ENCODE peak calls at places on chromosome 3, in six cellular contexts. U is psoas muscle, S is fibroblast of the aortic adventitia, Z is hepatocyte, Y is uterus, F is fibroblast of lung. I is an unnamed sample.

GRCh38 chr3:190038050-190038631 is 82.6 kb downstream of the P3H2 start:
- DNase-seq in Y (no peak), F (peak), U (peak), S (peak), Z (peak), I (no peak)

GRCh38 chr3:24496529-24497482 is 2.2 kb upstream of the THRB start:
- DNase-seq in Z (peak), Y (peak), F (peak), U (peak), S (peak), I (peak)

GRCh38 chr3:84820906-84821305 is 137.9 kb upstream of the CADM2 start:
- DNase-seq in Y (no peak), U (no peak), S (no peak), F (no peak), Z (no peak), I (no peak)

GRCh38 chr3:107542665-107543064 is 19.9 kb downstream of the BBX start:
- DNase-seq in S (no peak), U (no peak), F (no peak), Z (no peak), Y (no peak), I (no peak)

GRCh38 chr3:119084371-119085069 is 49.9 kb upstream of the IGSF11 start:
- DNase-seq in U (no peak), S (no peak), Y (no peak), Z (peak), F (no peak), I (no peak)

GRCh38 chr3:194058189-194058571 is 77.8 kb upstream of the HES1 start:
- DNase-seq in S (peak), Y (peak), U (peak), Z (peak), F (peak), I (peak)

GRCh38 chr3:33636125-33636855 is 81.8 kb downstream of the CLASP2 start:
- DNase-seq in S (peak), Z (peak), U (no peak), F (peak), Y (no peak), I (no peak)

GRCh38 chr3:129908417-129908816 is 14.9 kb upstream of the TMCC1 start:
- DNase-seq in S (no peak), Z (peak), F (peak), U (no peak), Y (no peak), I (no peak)

GRCh38 chr3:13280122-13280790 is 139.9 kb downstream of the NUP210 start:
- DNase-seq in Y (no peak), S (no peak), F (no peak), U (no peak), Z (no peak), I (no peak)

GRCh38 chr3:156547637-156548036 is 7.3 kb downstream of the SSR3 start:
- DNase-seq in U (no peak), F (peak), S (peak), Z (no peak), Y (no peak), I (no peak)

GRCh38 chr3:107128942-107129341 is 248.3 kb upstream of the CCDC54 start:
- DNase-seq in Y (no peak), F (no peak), U (no peak), Z (no peak), S (no peak), I (no peak)

GRCh38 chr3:48367201-48367600 is 4.8 kb upstream of the FBXW12 start:
- DNase-seq in Y (no peak), F (no peak), U (no peak), S (no peak), Z (no peak), I (no peak)

GRCh38 chr3:189914799-189915198 is 205.9 kb downstream of the P3H2 start:
- DNase-seq in U (no peak), Z (no peak), S (peak), F (peak), Y (no peak), I (no peak)

GRCh38 chr3:188948658-188949400 is 222.9 kb upstream of the TPRG1 start:
- DNase-seq in S (peak), Z (peak), U (no peak), F (peak), Y (peak), I (no peak)

GRCh38 chr3:146813496-146813895 is 208.3 kb upstream of the PLSCR5 start:
- DNase-seq in U (no peak), Z (no peak), S (peak), Y (no peak), F (peak), I (no peak)

GRCh38 chr3:187025254-187025655 is 94.9 kb downstream of the ST6GAL1 start:
- DNase-seq in S (no peak), U (no peak), F (no peak), Y (no peak), Z (no peak), I (no peak)

GRCh38 chr3:114441386-114441785 is 147.6 kb downstream of the TIGIT start:
- DNase-seq in F (no peak), Y (no peak), S (no peak), Z (no peak), U (no peak), I (no peak)

GRCh38 chr3:33062814-33063346 is 34.1 kb downstream of the GLB1 start:
- DNase-seq in F (no peak), Z (no peak), U (no peak), Y (no peak), S (no peak), I (no peak)

GRCh38 chr3:6929918-6930317 is 69.0 kb downstream of the GRM7 start:
- DNase-seq in F (no peak), Z (no peak), Y (no peak), U (no peak), S (no peak), I (no peak)

GRCh38 chr3:55521086-55522060 is 34.3 kb upstream of the WNT5A start:
- DNase-seq in F (peak), U (peak), S (peak), Y (no peak), Z (no peak), I (no peak)

GRCh38 chr3:188721990-188722389 is 449.8 kb upstream of the TPRG1 start:
- DNase-seq in F (no peak), Z (no peak), S (no peak), Y (no peak), U (no peak), I (no peak)

GRCh38 chr3:162738778-162739177 is 1242.2 kb downstream of the OTOL1 start:
- DNase-seq in F (peak), Z (no peak), S (no peak), Y (no peak), U (no peak), I (no peak)

GRCh38 chr3:37736632-37737031 is 125.0 kb upstream of the CTDSPL start:
- DNase-seq in Y (no peak), Z (no peak), S (no peak), U (no peak), F (no peak), I (no peak)

GRCh38 chr3:69385033-69385722 is 710 bp downstream of the FRMD4B start:
- DNase-seq in S (no peak), U (no peak), Z (no peak), F (no peak), Y (no peak), I (no peak)

GRCh38 chr3:128794788-128795649 is 69.0 kb downstream of the RAB7A start:
- DNase-seq in Y (peak), Z (peak), U (no peak), F (peak), S (peak), I (peak)

GRCh38 chr3:71062037-71062919 is 521.2 kb downstream of the FOXP1 start:
- DNase-seq in U (no peak), F (peak), Y (no peak), Z (no peak), S (peak), I (no peak)

GRCh38 chr3:54905230-54905888 is 22.5 kb downstream of the LRTM1 start:
- DNase-seq in Z (no peak), Y (no peak), S (peak), F (peak), U (no peak), I (no peak)

GRCh38 chr3:110625126-110625798 is 446.4 kb upstream of the NECTIN3 start:
- DNase-seq in Z (peak), F (peak), S (peak), U (no peak), Y (no peak), I (no peak)

GRCh38 chr3:33884204-33884561 is 85.8 kb downstream of the PDCD6IP start:
- DNase-seq in F (no peak), U (no peak), S (peak), Y (peak), Z (no peak), I (no peak)

GRCh38 chr3:49673131-49673714 is 928 bp upstream of the APEH start:
- DNase-seq in Y (no peak), Z (peak), S (no peak), F (no peak), U (no peak), I (no peak)

GRCh38 chr3:133988631-133989161 is 41.0 kb downstream of the SLCO2A1 start:
- DNase-seq in U (no peak), F (no peak), S (no peak), Z (peak), Y (no peak), I (no peak)

GRCh38 chr3:128479558-128480086 is 12.9 kb upstream of the DNAJB8 start:
- DNase-seq in S (no peak), Z (no peak), F (no peak), Y (no peak), U (no peak), I (no peak)

GRCh38 chr3:149371723-149372114 is 5.7 kb downstream of the TM4SF1 start:
- DNase-seq in U (no peak), S (no peak), Z (no peak), F (no peak), Y (no peak), I (no peak)

GRCh38 chr3:4976109-4976508 is 3.1 kb upstream of the BHLHE40 start:
- DNase-seq in U (peak), F (peak), S (peak), Z (peak), Y (no peak), I (no peak)

GRCh38 chr3:42519568-42519962 is 17.1 kb downstream of the VIPR1 start:
- DNase-seq in F (no peak), U (no peak), Z (no peak), Y (no peak), S (no peak), I (no peak)

DNA sequence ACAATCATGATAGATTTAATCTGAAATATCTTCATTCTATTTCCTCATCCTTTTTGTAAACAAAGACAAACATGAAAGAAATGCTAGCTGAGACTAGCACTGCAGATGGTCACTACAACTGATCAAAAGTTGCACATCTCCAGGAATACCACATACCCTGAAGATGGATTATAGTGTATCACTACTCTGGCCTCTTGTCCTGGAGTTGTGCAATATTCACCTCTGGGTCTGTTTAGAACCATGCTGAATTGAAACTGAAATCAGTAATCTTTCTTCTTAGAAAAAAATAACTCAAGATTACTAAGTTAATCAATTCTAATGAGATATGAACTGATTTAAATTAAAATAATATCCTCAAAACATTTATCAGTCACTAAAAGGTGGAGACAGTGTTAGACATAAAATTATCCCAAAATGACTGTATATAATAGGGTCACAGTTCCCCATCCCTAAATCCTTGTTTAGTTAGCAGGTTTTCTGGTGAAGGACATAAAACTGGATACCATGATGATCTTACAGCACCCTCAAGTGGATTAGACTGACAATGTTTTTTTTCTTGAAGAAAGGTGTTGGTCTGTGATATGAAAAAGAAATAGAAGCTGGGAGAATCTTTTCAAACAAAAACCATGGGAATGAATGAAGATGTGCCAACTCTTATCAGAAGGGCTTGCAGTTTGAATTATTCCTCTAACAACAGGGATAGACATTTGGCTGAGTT is 7.2 kb upstream of the TTC14 start:
- DNase-seq in F (peak), U (no peak), Y (no peak), S (peak), Z (no peak), I (no peak)
- TF ChIP-seq CTCF in F (peak), U (no peak), Y (no peak), S (peak), Z (peak), I (no peak)

DNA sequence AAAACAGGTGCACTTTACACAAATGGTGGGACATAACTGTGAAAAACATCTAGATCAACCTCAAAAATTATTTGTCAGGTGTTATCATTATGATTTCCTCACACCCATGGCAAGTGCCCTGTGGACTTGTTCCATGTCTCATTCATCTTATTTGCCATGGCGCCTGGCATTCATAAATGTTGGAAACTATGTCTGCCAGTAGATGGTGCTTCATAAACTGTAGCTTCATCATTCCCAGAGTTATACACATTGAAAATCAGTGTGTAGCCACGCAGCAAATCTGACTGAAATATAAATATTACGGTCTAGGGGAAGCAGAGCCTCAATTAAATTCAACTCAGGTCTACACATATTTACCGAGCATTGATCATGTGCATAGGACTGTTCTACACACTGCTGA is 90.7 kb downstream of the IMPG2 start:
- DNase-seq in S (peak), U (no peak), Y (no peak), Z (no peak), F (no peak), I (no peak)
- TF ChIP-seq CTCF in S (no peak), U (no peak), Y (no peak), Z (peak), F (no peak), I (no peak)

DNA sequence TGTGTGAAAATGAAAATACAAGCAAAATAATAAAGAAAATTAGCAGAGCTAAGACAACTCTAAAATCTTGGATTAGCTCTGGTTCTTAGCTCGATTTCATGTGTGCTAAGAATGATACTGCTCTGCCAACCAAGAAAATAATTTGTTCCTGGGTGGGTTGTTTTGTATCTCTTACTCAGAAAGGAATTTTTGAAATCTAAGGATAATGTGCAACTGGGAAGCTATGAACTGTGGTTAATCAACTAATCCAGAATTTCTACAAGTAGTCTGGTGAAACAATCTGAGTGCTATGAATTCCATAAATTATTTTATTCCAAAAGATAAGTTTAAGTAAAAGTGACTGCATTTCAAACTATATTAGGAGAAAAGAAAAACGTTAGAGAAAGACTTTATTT is 92.0 kb downstream of the TFDP2 start:
- DNase-seq in Y (no peak), U (no peak), S (peak), F (peak), Z (no peak), I (no peak)
- TF ChIP-seq CTCF in Y (no peak), U (no peak), S (no peak), F (no peak), Z (no peak), I (no peak)

GRCh38 chr3:127406309-127407025 is 118.6 kb upstream of the PRR20G start:
- DNase-seq in U (no peak), Y (no peak), Z (peak), S (no peak), F (peak), I (no peak)
- TF ChIP-seq CTCF in U (no peak), Y (no peak), Z (peak), S (peak), F (no peak), I (no peak)

GRCh38 chr3:74630602-74631001 is 16.1 kb upstream of the CNTN3 start:
- DNase-seq in Z (peak), S (peak), Y (no peak), U (no peak), F (no peak), I (no peak)
- TF ChIP-seq CTCF in Z (peak), S (peak), Y (no peak), U (no peak), F (peak), I (no peak)

GRCh38 chr3:16369247-16369646 is 104.2 kb downstream of the OXNAD1 start:
- DNase-seq in Z (no peak), U (no peak), S (no peak), F (peak), Y (no peak), I (no peak)
- TF ChIP-seq CTCF in Z (no peak), U (no peak), S (no peak), F (no peak), Y (no peak), I (no peak)